ENCODE peak calls at places on chromosomes 12 and 14, in four cellular contexts. One of them, this sample, is unnamed.

GRCh38 chr14:64826845-64827244 is 52.9 kb downstream of the SPTB start:
- DNase-seq in A549: no peak
- DNase-seq in upper lobe of left lung: peak
- DNase-seq in body of pancreas: no peak
- DNase-seq in this sample: no peak

GRCh38 chr14:81940636-81941035 is 407.0 kb upstream of the SEL1L start:
- DNase-seq in A549: no peak
- DNase-seq in upper lobe of left lung: no peak
- DNase-seq in body of pancreas: no peak
- DNase-seq in this sample: no peak

GRCh38 chr14:32244404-32244803 is 41.3 kb upstream of the RNU6-8 start:
- DNase-seq in A549: peak
- DNase-seq in upper lobe of left lung: no peak
- DNase-seq in body of pancreas: no peak
- DNase-seq in this sample: no peak

GRCh38 chr12:42482820-42483533 is 106.6 kb downstream of the PRICKLE1 start:
- DNase-seq in A549: peak
- DNase-seq in upper lobe of left lung: peak
- DNase-seq in body of pancreas: peak
- DNase-seq in this sample: no peak

GRCh38 chr14:99129211-99129696 is 142.7 kb downstream of the BCL11B start:
- DNase-seq in A549: no peak
- DNase-seq in upper lobe of left lung: peak
- DNase-seq in body of pancreas: no peak
- DNase-seq in this sample: no peak

GRCh38 chr12:98618952-98619351 is 25.5 kb downstream of the SLC25A3 start:
- DNase-seq in A549: no peak
- DNase-seq in upper lobe of left lung: no peak
- DNase-seq in body of pancreas: no peak
- DNase-seq in this sample: no peak

GRCh38 chr12:124848621-124849380 is 14.9 kb downstream of the SCARB1 start:
- DNase-seq in A549: no peak
- DNase-seq in upper lobe of left lung: no peak
- DNase-seq in body of pancreas: no peak
- DNase-seq in this sample: no peak

GRCh38 chr14:105931808-105932483 is 405.6 kb downstream of the TMEM121 start:
- DNase-seq in A549: peak
- DNase-seq in upper lobe of left lung: no peak
- DNase-seq in body of pancreas: no peak
- DNase-seq in this sample: no peak

GRCh38 chr12:13170892-13171490 is 25.5 kb upstream of the EMP1 start:
- DNase-seq in A549: no peak
- DNase-seq in upper lobe of left lung: no peak
- DNase-seq in body of pancreas: no peak
- DNase-seq in this sample: no peak

GRCh38 chr12:13210543-13211190 is 14.1 kb downstream of the EMP1 start:
- DNase-seq in A549: no peak
- DNase-seq in upper lobe of left lung: no peak
- DNase-seq in body of pancreas: no peak
- DNase-seq in this sample: no peak

GRCh38 chr12:1629338-1630080 is 478 bp downstream of the WNT5B start:
- DNase-seq in A549: no peak
- DNase-seq in upper lobe of left lung: no peak
- DNase-seq in body of pancreas: peak
- DNase-seq in this sample: no peak

GRCh38 chr14:104224516-104225281 is 86.3 kb downstream of the KIF26A start:
- DNase-seq in A549: peak
- DNase-seq in upper lobe of left lung: no peak
- DNase-seq in body of pancreas: no peak
- DNase-seq in this sample: no peak

DNA sequence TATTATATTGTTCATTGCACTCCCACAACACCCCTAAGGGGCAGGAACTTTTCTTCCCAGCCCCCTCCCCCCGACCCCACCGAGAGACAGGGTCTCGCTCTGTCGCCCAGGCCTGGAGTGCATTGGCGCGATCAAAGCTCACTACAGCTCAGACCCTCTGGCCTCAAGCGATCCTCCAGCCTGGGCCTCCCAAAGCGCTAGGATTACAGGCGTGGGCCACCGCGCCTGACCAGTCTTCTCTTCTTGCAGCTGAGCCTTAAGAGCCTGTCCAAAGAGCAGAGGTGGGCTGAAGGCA is 310 bp upstream of the UNG start:
- DNase-seq in A549: no peak
- DNase-seq in upper lobe of left lung: no peak
- DNase-seq in body of pancreas: no peak
- DNase-seq in this sample: no peak
- H3K4me3 ChIP-seq in A549: peak
- H3K4me3 ChIP-seq in upper lobe of left lung: peak
- H3K4me3 ChIP-seq in body of pancreas: no peak
- H3K4me3 ChIP-seq in this sample: peak

GRCh38 chr12:114690267-114691135 is 6.5 kb upstream of the TBX3 start:
- DNase-seq in A549: no peak
- DNase-seq in upper lobe of left lung: no peak
- DNase-seq in body of pancreas: no peak
- DNase-seq in this sample: no peak
- H3K4me3 ChIP-seq in A549: no peak
- H3K4me3 ChIP-seq in upper lobe of left lung: no peak
- H3K4me3 ChIP-seq in body of pancreas: no peak
- H3K4me3 ChIP-seq in this sample: no peak

DNA sequence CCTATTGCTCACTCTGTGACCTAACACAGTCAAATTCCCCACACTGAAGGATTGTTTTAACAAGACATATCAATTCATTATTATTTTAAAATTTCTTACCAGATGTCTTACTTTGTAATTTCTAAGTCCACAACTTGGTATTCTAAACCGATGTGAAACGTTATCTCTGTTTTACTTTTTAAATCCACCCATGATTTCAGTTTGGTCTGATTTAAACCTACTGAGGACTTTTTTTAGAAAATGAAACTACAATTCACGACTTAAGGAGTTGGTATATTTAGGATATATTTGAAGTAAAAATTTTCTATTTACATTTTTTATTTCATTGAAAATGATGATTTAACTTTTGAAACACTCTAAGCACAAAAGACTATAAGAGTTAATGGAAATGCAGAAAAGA is 35.1 kb upstream of the GRIP1 start:
- DNase-seq in A549: no peak
- DNase-seq in upper lobe of left lung: no peak
- DNase-seq in body of pancreas: no peak
- DNase-seq in this sample: no peak
- H3K4me3 ChIP-seq in A549: no peak
- H3K4me3 ChIP-seq in upper lobe of left lung: no peak
- H3K4me3 ChIP-seq in body of pancreas: no peak
- H3K4me3 ChIP-seq in this sample: no peak

GRCh38 chr12:70759161-70759918 is 122.1 kb upstream of the PTPRB start:
- DNase-seq in A549: no peak
- DNase-seq in upper lobe of left lung: no peak
- DNase-seq in body of pancreas: no peak
- DNase-seq in this sample: no peak

GRCh38 chr12:70756118-70756517 is 118.9 kb upstream of the PTPRB start:
- DNase-seq in A549: peak
- DNase-seq in upper lobe of left lung: no peak
- DNase-seq in body of pancreas: no peak
- DNase-seq in this sample: peak

GRCh38 chr12:70758494-70758845 is 121.2 kb upstream of the PTPRB start:
- DNase-seq in A549: no peak
- DNase-seq in upper lobe of left lung: no peak
- DNase-seq in body of pancreas: no peak
- DNase-seq in this sample: no peak

GRCh38 chr12:70756791-70757190 is 119.6 kb upstream of the PTPRB start:
- DNase-seq in A549: no peak
- DNase-seq in upper lobe of left lung: no peak
- DNase-seq in body of pancreas: no peak
- DNase-seq in this sample: no peak

DNA sequence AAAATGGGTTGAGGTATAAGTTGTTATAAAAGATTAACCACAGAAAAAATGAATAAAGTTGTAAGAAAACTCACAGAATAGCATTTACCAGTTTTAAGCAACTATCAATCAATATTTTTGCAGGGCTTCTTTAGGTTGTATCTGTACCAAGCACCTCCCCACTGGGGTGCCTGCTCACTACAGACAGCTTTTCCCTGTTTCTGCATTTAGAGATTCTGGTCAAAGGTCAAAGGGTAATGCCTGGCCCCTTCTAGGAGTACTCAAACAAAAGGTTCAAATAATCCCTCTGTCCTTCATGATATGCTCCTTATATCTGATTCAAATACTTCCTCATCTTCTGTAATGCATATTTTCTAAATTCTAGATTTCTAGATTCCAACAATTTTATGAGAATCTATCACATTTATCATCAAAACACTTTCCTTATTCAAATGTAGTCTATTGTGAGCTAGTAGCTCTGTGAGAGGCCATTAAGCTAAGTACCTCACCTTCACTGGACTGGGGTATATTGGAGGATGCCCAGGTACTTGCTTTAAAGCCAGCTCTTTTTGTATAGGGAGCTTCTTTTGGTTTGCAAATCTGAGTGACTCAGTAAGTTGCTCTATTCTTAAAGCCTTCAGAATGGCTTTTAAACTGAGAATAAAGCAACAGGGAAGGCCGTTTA is 120.7 kb upstream of the PTPRB start:
- DNase-seq in A549: no peak
- DNase-seq in upper lobe of left lung: no peak
- DNase-seq in body of pancreas: no peak
- DNase-seq in this sample: no peak
- H3K4me3 ChIP-seq in A549: no peak
- H3K4me3 ChIP-seq in upper lobe of left lung: no peak
- H3K4me3 ChIP-seq in body of pancreas: no peak
- H3K4me3 ChIP-seq in this sample: no peak

GRCh38 chr14:91831337-91831736 is 36.0 kb downstream of the TC2N start:
- DNase-seq in A549: no peak
- DNase-seq in upper lobe of left lung: no peak
- DNase-seq in body of pancreas: no peak
- DNase-seq in this sample: no peak
- H3K4me3 ChIP-seq in A549: no peak
- H3K4me3 ChIP-seq in upper lobe of left lung: no peak
- H3K4me3 ChIP-seq in body of pancreas: no peak
- H3K4me3 ChIP-seq in this sample: no peak

GRCh38 chr12:51323966-51324895 is at the start of gene BIN2:
- DNase-seq in A549: no peak
- DNase-seq in upper lobe of left lung: peak
- DNase-seq in body of pancreas: peak
- DNase-seq in this sample: no peak

GRCh38 chr12:51321882-51322281 is 2.1 kb downstream of the BIN2 start:
- DNase-seq in A549: no peak
- DNase-seq in upper lobe of left lung: no peak
- DNase-seq in body of pancreas: no peak
- DNase-seq in this sample: no peak

GRCh38 chr12:51323317-51323960 is 535 bp downstream of the BIN2 start:
- DNase-seq in A549: no peak
- DNase-seq in upper lobe of left lung: peak
- DNase-seq in body of pancreas: no peak
- DNase-seq in this sample: no peak

GRCh38 chr12:51320695-51321320 is 3.2 kb downstream of the BIN2 start:
- DNase-seq in A549: peak
- DNase-seq in upper lobe of left lung: peak
- DNase-seq in body of pancreas: no peak
- DNase-seq in this sample: no peak

DNA sequence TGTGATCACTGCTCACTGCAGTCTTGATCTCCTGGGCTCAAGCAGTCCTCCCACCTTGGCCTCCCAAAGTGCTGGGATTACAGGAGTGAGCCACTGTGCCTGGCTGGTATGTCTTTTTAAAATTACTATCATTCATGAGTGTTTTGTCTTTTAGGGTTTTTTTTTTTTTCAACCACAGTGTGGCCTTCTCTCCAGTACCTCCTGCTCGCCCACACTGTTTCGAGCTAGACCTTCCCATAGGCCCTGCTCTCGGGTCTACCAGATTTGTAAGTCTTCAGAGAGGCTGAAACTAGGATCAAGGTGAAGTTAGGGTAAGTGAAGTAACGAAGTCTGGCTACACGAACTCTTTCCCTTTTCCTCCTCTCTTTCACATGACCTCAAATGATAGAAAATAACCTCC is 1.5 kb downstream of the BIN2 start:
- DNase-seq in A549: no peak
- DNase-seq in upper lobe of left lung: no peak
- DNase-seq in body of pancreas: no peak
- DNase-seq in this sample: no peak
- H3K4me3 ChIP-seq in A549: no peak
- H3K4me3 ChIP-seq in upper lobe of left lung: peak
- H3K4me3 ChIP-seq in body of pancreas: no peak
- H3K4me3 ChIP-seq in this sample: no peak

This sample was measured in kidney epithelial cell.